ENCODE peak calls at places on chromosome 1, in ten cellular contexts. One of them, this sample, is unnamed.

GRCh38 chr1:203504400-203505250 is 10.7 kb downstream of the OPTC start:
- DNase-seq in stimulated activated CD8-positive, alpha-beta memory T cell treated with anti-CD3 and anti-CD28 coated beads, Interleukin-15, amount 100 ng/mL, for 1 hour: peak
- DNase-seq in CD14-positive monocyte: peak
- DNase-seq in epithelial cell of esophagus: peak
- DNase-seq in germinal center: peak
- DNase-seq in AG10803: peak
- DNase-seq in H54: peak
- DNase-seq in K562: peak
- DNase-seq in M059J: peak
- DNase-seq in NCI-H1092: peak
- DNase-seq in this sample: peak

GRCh38 chr1:219837274-219837993 is 90.9 kb downstream of the SLC30A10 start:
- DNase-seq in stimulated activated CD8-positive, alpha-beta memory T cell treated with anti-CD3 and anti-CD28 coated beads, Interleukin-15, amount 100 ng/mL, for 1 hour: no peak
- DNase-seq in CD14-positive monocyte: no peak
- DNase-seq in epithelial cell of esophagus: peak
- DNase-seq in germinal center: peak
- DNase-seq in AG10803: peak
- DNase-seq in H54: no peak
- DNase-seq in K562: peak
- DNase-seq in M059J: peak
- DNase-seq in NCI-H1092: peak
- DNase-seq in this sample: peak

GRCh38 chr1:238252033-238252802 is 361.5 kb upstream of the ZP4 start:
- DNase-seq in stimulated activated CD8-positive, alpha-beta memory T cell treated with anti-CD3 and anti-CD28 coated beads, Interleukin-15, amount 100 ng/mL, for 1 hour: no peak
- DNase-seq in CD14-positive monocyte: no peak
- DNase-seq in epithelial cell of esophagus: peak
- DNase-seq in germinal center: no peak
- DNase-seq in AG10803: peak
- DNase-seq in H54: peak
- DNase-seq in K562: peak
- DNase-seq in M059J: peak
- DNase-seq in NCI-H1092: peak
- DNase-seq in this sample: peak

GRCh38 chr1:14862114-14862513 is 263.6 kb downstream of the KAZN start:
- DNase-seq in stimulated activated CD8-positive, alpha-beta memory T cell treated with anti-CD3 and anti-CD28 coated beads, Interleukin-15, amount 100 ng/mL, for 1 hour: no peak
- DNase-seq in CD14-positive monocyte: no peak
- DNase-seq in epithelial cell of esophagus: no peak
- DNase-seq in germinal center: no peak
- DNase-seq in AG10803: no peak
- DNase-seq in H54: no peak
- DNase-seq in K562: no peak
- DNase-seq in M059J: no peak
- DNase-seq in NCI-H1092: no peak
- DNase-seq in this sample: no peak

GRCh38 chr1:222919478-222919865 is 104.6 kb downstream of the DISP1 start:
- DNase-seq in stimulated activated CD8-positive, alpha-beta memory T cell treated with anti-CD3 and anti-CD28 coated beads, Interleukin-15, amount 100 ng/mL, for 1 hour: no peak
- DNase-seq in CD14-positive monocyte: no peak
- DNase-seq in epithelial cell of esophagus: no peak
- DNase-seq in germinal center: no peak
- DNase-seq in AG10803: peak
- DNase-seq in H54: no peak
- DNase-seq in K562: no peak
- DNase-seq in M059J: peak
- DNase-seq in NCI-H1092: no peak
- DNase-seq in this sample: no peak

GRCh38 chr1:29469457-29469856 is 233.1 kb downstream of the PTPRU start:
- DNase-seq in stimulated activated CD8-positive, alpha-beta memory T cell treated with anti-CD3 and anti-CD28 coated beads, Interleukin-15, amount 100 ng/mL, for 1 hour: no peak
- DNase-seq in CD14-positive monocyte: no peak
- DNase-seq in epithelial cell of esophagus: no peak
- DNase-seq in germinal center: no peak
- DNase-seq in AG10803: peak
- DNase-seq in H54: no peak
- DNase-seq in K562: no peak
- DNase-seq in M059J: peak
- DNase-seq in NCI-H1092: no peak
- DNase-seq in this sample: no peak

GRCh38 chr1:201006450-201006849 is 17.1 kb downstream of the KIF21B start:
- DNase-seq in stimulated activated CD8-positive, alpha-beta memory T cell treated with anti-CD3 and anti-CD28 coated beads, Interleukin-15, amount 100 ng/mL, for 1 hour: no peak
- DNase-seq in CD14-positive monocyte: no peak
- DNase-seq in epithelial cell of esophagus: no peak
- DNase-seq in germinal center: no peak
- DNase-seq in AG10803: no peak
- DNase-seq in H54: no peak
- DNase-seq in K562: peak
- DNase-seq in M059J: peak
- DNase-seq in NCI-H1092: no peak
- DNase-seq in this sample: no peak

GRCh38 chr1:40663324-40664166 is 1.9 kb downstream of the RIMS3 start:
- DNase-seq in stimulated activated CD8-positive, alpha-beta memory T cell treated with anti-CD3 and anti-CD28 coated beads, Interleukin-15, amount 100 ng/mL, for 1 hour: no peak
- DNase-seq in CD14-positive monocyte: no peak
- DNase-seq in epithelial cell of esophagus: no peak
- DNase-seq in germinal center: peak
- DNase-seq in AG10803: no peak
- DNase-seq in H54: no peak
- DNase-seq in K562: no peak
- DNase-seq in M059J: no peak
- DNase-seq in NCI-H1092: peak
- DNase-seq in this sample: no peak

This sample was measured in erythroblast.